ENCODE peak calls at places on chromosomes 11 and 22, in six cellular contexts. Z is mucosa of descending colon, D is NB4, N is fibroblast of mammary gland, J is brain microvascular endothelial cell, C is lower lobe of right lung. L is an unnamed sample.

GRCh38 chr22:46626911-46627805 is 7.0 kb downstream of the GRAMD4 start:
- DNase-seq in Z (no peak), D (no peak), N (no peak), J (no peak), C (no peak), L (no peak)

GRCh38 chr11:10906521-10906920 is 48.7 kb upstream of the ZBED5 start:
- DNase-seq in Z (no peak), D (no peak), N (peak; percentile 71), J (peak; percentile 26), C (no peak), L (no peak)

GRCh38 chr11:61973603-61974162 is 6.2 kb upstream of the FTH1 start:
- DNase-seq in Z (no peak), D (no peak), N (no peak), J (no peak), C (no peak), L (no peak)

GRCh38 chr11:75714211-75714610 is 3.4 kb upstream of the MOGAT2 start:
- DNase-seq in Z (peak; percentile 58), D (no peak), N (no peak), J (no peak), C (no peak), L (no peak)

GRCh38 chr22:30304495-30305244 is 15.4 kb upstream of the CASTOR1 start:
- DNase-seq in Z (peak; percentile 62), D (peak; percentile 24), N (no peak), J (no peak), C (no peak), L (no peak)

GRCh38 chr11:29481721-29482120 is 535.1 kb downstream of the KCNA4 start:
- DNase-seq in Z (no peak), D (no peak), N (no peak), J (no peak), C (no peak), L (no peak)

GRCh38 chr11:76234704-76235232 is 28.5 kb upstream of the WNT11 start:
- DNase-seq in Z (no peak), D (no peak), N (peak; percentile 71), J (no peak), C (peak; percentile 62), L (peak; percentile 61)

GRCh38 chr22:43998865-43999264 is 25.2 kb upstream of the PARVB start:
- DNase-seq in Z (no peak), D (no peak), N (no peak), J (no peak), C (peak; percentile 6), L (no peak)

GRCh38 chr11:3642071-3642951 is 519 bp upstream of the ART5 start:
- DNase-seq in Z (peak; percentile 78), D (peak; percentile 65), N (peak; percentile 60), J (peak; percentile 70), C (peak; percentile 88), L (peak; percentile 84)

GRCh38 chr11:120499088-120499487 is 12.5 kb upstream of the GRIK4 start:
- DNase-seq in Z (no peak), D (no peak), N (no peak), J (no peak), C (no peak), L (no peak)

GRCh38 chr22:20433191-20433590 is 4.4 kb downstream of the SCARF2 start:
- DNase-seq in Z (no peak), D (no peak), N (no peak), J (no peak), C (peak; percentile 24), L (peak; percentile 27)

GRCh38 chr11:108210441-108210840 is 12.0 kb downstream of the NPAT start:
- DNase-seq in Z (no peak), D (no peak), N (no peak), J (no peak), C (no peak), L (no peak)

GRCh38 chr11:82969811-82970210 is 68.3 kb downstream of the DDIAS start:
- DNase-seq in Z (no peak), D (no peak), N (no peak), J (no peak), C (no peak), L (peak; percentile 73)

GRCh38 chr11:12674571-12674935 is 332 bp downstream of the TEAD1 start:
- DNase-seq in Z (no peak), D (no peak), N (no peak), J (no peak), C (no peak), L (peak; percentile 37)

GRCh38 chr11:61814958-61815789 is 1.6 kb downstream of the FADS1 start:
- DNase-seq in Z (peak; percentile 83), D (peak; percentile 88), N (peak; percentile 97), J (peak; percentile 74), C (peak; percentile 98), L (peak; percentile 95)

GRCh38 chr22:25000686-25001085 is 48.2 kb downstream of the KIAA1671 start:
- DNase-seq in Z (no peak), D (no peak), N (no peak), J (no peak), C (no peak), L (no peak)

GRCh38 chr11:22703040-22703439 is 36.6 kb downstream of the GAS2 start:
- DNase-seq in Z (peak; percentile 13), D (no peak), N (peak; percentile 22), J (peak; percentile 63), C (no peak), L (no peak)

GRCh38 chr11:119318240-119319135 is 1.6 kb upstream of the MCAM start:
- DNase-seq in Z (no peak), D (peak; percentile 95), N (peak; percentile 54), J (peak; percentile 60), C (no peak), L (peak; percentile 66)

GRCh38 chr11:36305047-36305446 is 9.0 kb downstream of the PRR5L start:
- DNase-seq in Z (no peak), D (no peak), N (no peak), J (no peak), C (no peak), L (no peak)

GRCh38 chr22:31337178-31337577 is 9.0 kb downstream of the PATZ1 start:
- DNase-seq in Z (no peak), D (no peak), N (peak; percentile 22), J (no peak), C (no peak), L (no peak)

GRCh38 chr11:96186806-96187205 is 156.2 kb downstream of the MAML2 start:
- DNase-seq in Z (no peak), D (no peak), N (no peak), J (no peak), C (no peak), L (no peak)

GRCh38 chr11:13595166-13595565 is 73.3 kb upstream of the FAR1 start:
- DNase-seq in Z (no peak), D (no peak), N (peak; percentile 3), J (peak; percentile 36), C (no peak), L (no peak)

GRCh38 chr22:46373838-46374662 is 38.5 kb downstream of the TRMU start:
- DNase-seq in Z (peak; percentile 84), D (no peak), N (no peak), J (no peak), C (no peak), L (no peak)

DNA sequence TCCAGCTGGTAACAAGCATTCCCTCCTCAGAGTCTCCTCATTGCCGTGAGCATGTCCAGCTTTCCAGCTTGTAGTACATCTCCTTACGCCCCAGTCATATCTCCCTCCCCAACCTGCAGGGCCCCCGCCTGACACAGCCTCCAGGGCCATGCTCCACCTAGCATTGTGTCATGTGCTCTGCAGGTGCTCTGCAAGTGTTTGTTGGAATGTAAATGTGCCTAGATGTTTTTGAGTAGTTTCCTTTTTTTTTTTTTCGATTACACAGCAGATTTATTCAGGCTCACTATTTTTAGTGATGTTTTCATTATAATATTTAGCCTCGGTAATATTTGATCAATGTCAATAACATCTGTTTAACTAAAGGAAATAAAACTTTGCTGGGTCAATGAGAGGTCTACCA is 82.5 kb downstream of the NCAM1 start:
- DNase-seq in Z (no peak), D (no peak), N (no peak), J (no peak), C (no peak), L (no peak)
- TF ChIP-seq CTCF in Z (no peak), D (no peak), N (no peak), J (no peak), C (no peak), L (no peak)

DNA sequence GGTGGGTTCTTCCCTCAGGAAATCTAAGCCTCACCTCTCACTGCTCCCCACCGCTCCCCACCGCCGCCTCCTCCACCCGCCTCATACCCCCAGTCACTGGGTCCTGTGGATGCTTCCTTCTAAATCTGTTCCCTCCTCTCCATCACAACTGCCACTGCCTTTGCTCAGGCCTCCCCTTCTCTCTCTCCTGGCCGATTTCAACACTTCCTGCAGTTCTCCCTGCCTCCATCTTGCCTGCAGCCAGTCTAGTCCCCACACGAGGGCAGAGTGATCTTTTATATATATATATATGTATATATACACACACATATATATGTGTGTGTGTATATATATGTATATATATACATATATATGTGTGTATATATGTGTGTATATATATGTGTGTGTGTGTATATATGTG is 27.8 kb downstream of the CREB3L1 start:
- DNase-seq in Z (no peak), D (peak; percentile 86), N (no peak), J (peak; percentile 35), C (no peak), L (no peak)
- TF ChIP-seq CTCF in Z (no peak), D (peak; percentile 35), N (no peak), J (peak; percentile 59), C (no peak), L (no peak)

GRCh38 chr11:121890377-121890776 is 225.6 kb downstream of the BLID start:
- DNase-seq in Z (no peak), D (no peak), N (peak; percentile 85), J (peak; percentile 67), C (no peak), L (no peak)

GRCh38 chr11:121891134-121891533 is 224.9 kb downstream of the BLID start:
- DNase-seq in Z (no peak), D (no peak), N (no peak), J (no peak), C (no peak), L (no peak)

GRCh38 chr11:121892131-121892681 is 223.8 kb downstream of the BLID start:
- DNase-seq in Z (no peak), D (no peak), N (peak; percentile 70), J (peak; percentile 72), C (no peak), L (no peak)

GRCh38 chr11:121889168-121889567 is 226.8 kb downstream of the BLID start:
- DNase-seq in Z (no peak), D (no peak), N (peak; percentile 85), J (no peak), C (no peak), L (no peak)

GRCh38 chr11:121889931-121890330 is 226.1 kb downstream of the BLID start:
- DNase-seq in Z (no peak), D (no peak), N (peak; percentile 82), J (no peak), C (no peak), L (no peak)
- TF ChIP-seq CTCF in Z (no peak), D (no peak), N (no peak), J (no peak), C (no peak), L (no peak)

DNA sequence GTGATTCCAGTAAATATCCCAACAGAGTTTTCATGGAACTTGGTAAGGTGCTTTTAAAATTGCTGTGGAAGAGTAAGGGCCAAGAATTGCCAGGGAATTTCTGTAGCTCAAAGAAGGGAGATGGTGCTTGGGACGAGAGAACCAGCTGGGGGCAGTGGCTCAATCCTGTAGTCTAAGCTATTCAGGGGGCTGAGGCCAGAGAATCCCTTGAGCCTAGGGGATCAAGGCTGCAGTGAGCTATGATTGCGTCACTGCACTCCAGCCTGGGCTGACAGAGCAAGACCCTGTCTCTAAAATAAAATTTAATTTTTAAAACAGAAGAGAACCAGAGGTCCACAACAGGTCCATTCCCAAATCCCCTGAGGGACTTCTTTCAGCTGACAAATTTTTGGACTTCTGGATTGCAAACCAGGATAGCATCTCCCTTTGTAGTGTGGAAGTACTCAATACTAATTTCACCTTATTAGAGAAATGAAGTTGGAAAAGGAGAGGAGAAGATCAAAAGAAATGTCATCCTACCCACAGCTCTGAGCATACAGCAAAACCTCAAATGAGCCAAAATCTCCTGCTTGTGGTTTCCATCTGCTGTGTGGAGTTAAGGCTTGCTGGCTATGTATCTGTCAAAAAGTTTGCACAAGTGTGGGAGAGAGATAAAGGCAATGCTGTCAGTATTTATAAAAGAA is 59.2 kb upstream of the CLPB start:
- DNase-seq in Z (no peak), D (peak; percentile 38), N (no peak), J (no peak), C (no peak), L (no peak)
- TF ChIP-seq CTCF in Z (no peak), D (no peak), N (no peak), J (no peak), C (no peak), L (no peak)

L was measured in GM13977.